ENCODE peak calls at places on chromosome 12, in five cellular contexts. M is activated CD8-positive, alpha-beta T cell treated with anti-CD3 and anti-CD28 coated beads for 36 hours; H is NCI-H460; C is WTC11; Q is CD4-positive, alpha-beta T cell. D is an unnamed sample.

GRCh38 chr12:50665170-50665569 is 98.7 kb upstream of the ATF1 start:
- DNase-seq in M (no peak), H (no peak), C (no peak), Q (no peak), D (no peak)

GRCh38 chr12:87216436-87216835 is 812.8 kb downstream of the C12orf50 start:
- DNase-seq in M (no peak), H (no peak), C (no peak), Q (no peak), D (peak)

GRCh38 chr12:113497709-113498108 is 26.0 kb upstream of the LHX5 start:
- DNase-seq in M (no peak), H (no peak), C (no peak), Q (no peak), D (no peak)

GRCh38 chr12:8664228-8664963 is 1.8 kb upstream of the MFAP5 start:
- DNase-seq in M (no peak), H (no peak), C (no peak), Q (no peak), D (no peak)

GRCh38 chr12:1758887-1759286 is 61.5 kb upstream of the LRTM2 start:
- DNase-seq in M (no peak), H (peak), C (no peak), Q (no peak), D (no peak)

GRCh38 chr12:52005903-52006703 is 643 bp upstream of the TAMALIN start:
- DNase-seq in M (no peak), H (no peak), C (peak), Q (no peak), D (peak)

GRCh38 chr12:1576410-1577240 is 17.8 kb downstream of the FBXL14 start:
- DNase-seq in M (no peak), H (no peak), C (no peak), Q (no peak), D (peak)

GRCh38 chr12:67042697-67043131 is 226.4 kb upstream of the CAND1 start:
- DNase-seq in M (no peak), H (peak), C (peak), Q (no peak), D (peak)

GRCh38 chr12:113088971-113089756 is 32.6 kb downstream of the DTX1 start:
- DNase-seq in M (peak), H (no peak), C (no peak), Q (peak), D (no peak)

GRCh38 chr12:623172-623864 is 39.9 kb downstream of the NINJ2 start:
- DNase-seq in M (no peak), H (no peak), C (no peak), Q (no peak), D (no peak)

GRCh38 chr12:40236357-40236850 is 11.6 kb downstream of the LRRK2 start:
- DNase-seq in M (no peak), H (no peak), C (no peak), Q (no peak), D (no peak)

GRCh38 chr12:105671720-105672119 is 341.2 kb downstream of the C12orf75 start:
- DNase-seq in M (no peak), H (no peak), C (no peak), Q (no peak), D (no peak)

GRCh38 chr12:84605988-84606387 is 306.6 kb downstream of the SLC6A15 start:
- DNase-seq in M (no peak), H (no peak), C (no peak), Q (no peak), D (no peak)

GRCh38 chr12:105378821-105379400 is 48.4 kb downstream of the C12orf75 start:
- DNase-seq in M (no peak), H (no peak), C (peak), Q (no peak), D (no peak)

GRCh38 chr12:131775124-131775903 is 52.9 kb upstream of the MMP17 start:
- DNase-seq in M (no peak), H (no peak), C (no peak), Q (no peak), D (peak)

GRCh38 chr12:81692008-81692407 is 67.1 kb downstream of the PPFIA2 start:
- DNase-seq in M (no peak), H (no peak), C (no peak), Q (no peak), D (no peak)

GRCh38 chr12:5243014-5243413 is 188.9 kb upstream of the NTF3 start:
- DNase-seq in M (no peak), H (no peak), C (no peak), Q (no peak), D (no peak)

GRCh38 chr12:53115112-53115890 is 12.0 kb downstream of the SOAT2 start:
- DNase-seq in M (no peak), H (no peak), C (peak), Q (no peak), D (no peak)

GRCh38 chr12:116773276-116773731 is 35.2 kb downstream of the RNFT2 start:
- DNase-seq in M (no peak), H (no peak), C (peak), Q (no peak), D (peak)

GRCh38 chr12:103144278-103144677 is 186.8 kb downstream of the ASCL1 start:
- DNase-seq in M (no peak), H (no peak), C (no peak), Q (no peak), D (no peak)

GRCh38 chr12:24902521-24903304 is 46.2 kb downstream of the BCAT1 start:
- DNase-seq in M (peak), H (no peak), C (peak), Q (no peak), D (peak)

GRCh38 chr12:21826549-21826940 is 52.0 kb upstream of the KCNJ8 start:
- DNase-seq in M (no peak), H (no peak), C (no peak), Q (no peak), D (no peak)

GRCh38 chr12:2963760-2964292 is 4.6 kb downstream of the TEAD4 start:
- DNase-seq in M (no peak), H (no peak), C (peak), Q (no peak), D (no peak)

GRCh38 chr12:93198086-93198485 is 179.6 kb upstream of the NUDT4 start:
- DNase-seq in M (no peak), H (peak), C (no peak), Q (no peak), D (peak)

GRCh38 chr12:90399317-90399716 is 555.7 kb downstream of the CCER1 start:
- DNase-seq in M (no peak), H (no peak), C (no peak), Q (no peak), D (peak)

GRCh38 chr12:89309452-89309802 is 42.9 kb downstream of the DUSP6 start:
- DNase-seq in M (no peak), H (no peak), C (no peak), Q (no peak), D (no peak)

GRCh38 chr12:46383654-46384450 is 11.3 kb upstream of the SLC38A2 start:
- DNase-seq in M (peak), H (peak), C (no peak), Q (peak), D (peak)

GRCh38 chr12:3084742-3085141 is 7.6 kb downstream of the TSPAN9 start:
- DNase-seq in M (no peak), H (no peak), C (peak), Q (no peak), D (no peak)

GRCh38 chr12:79897617-79898016 is 37.3 kb downstream of the PPP1R12A start:
- DNase-seq in M (no peak), H (no peak), C (no peak), Q (no peak), D (peak)

GRCh38 chr12:6871052-6871957 is 1.8 kb downstream of the SPSB2 start:
- DNase-seq in M (peak), H (no peak), C (no peak), Q (no peak), D (no peak)

GRCh38 chr12:39427360-39427808 is 15.5 kb downstream of the KIF21A start:
- DNase-seq in M (no peak), H (no peak), C (no peak), Q (no peak), D (peak)

GRCh38 chr12:60415361-60415760 is 819.5 kb downstream of the SLC16A7 start:
- DNase-seq in M (no peak), H (no peak), C (no peak), Q (no peak), D (peak)

GRCh38 chr12:27176765-27177164 is 67.3 kb upstream of the STK38L start:
- DNase-seq in M (peak), H (peak), C (no peak), Q (no peak), D (peak)

GRCh38 chr12:106090586-106091411 is 48.0 kb downstream of the NUAK1 start:
- DNase-seq in M (no peak), H (no peak), C (no peak), Q (no peak), D (no peak)

GRCh38 chr12:12249216-12250050 is 17.4 kb downstream of the LRP6 start:
- DNase-seq in M (no peak), H (no peak), C (no peak), Q (no peak), D (no peak)

GRCh38 chr12:31558521-31558920 is 32.4 kb downstream of the DENND5B start:
- DNase-seq in M (no peak), H (no peak), C (no peak), Q (no peak), D (peak)

GRCh38 chr12:18224745-18225144 is 36.6 kb upstream of the PIK3C2G start:
- DNase-seq in M (no peak), H (peak), C (no peak), Q (no peak), D (peak)

GRCh38 chr12:108734200-108734906 is 3.0 kb upstream of the CORO1C start:
- DNase-seq in M (peak), H (peak), C (no peak), Q (no peak), D (peak)

GRCh38 chr12:52006726-52007157 is at the start of gene TAMALIN:
- DNase-seq in M (peak), H (no peak), C (peak), Q (peak), D (peak)